ENCODE peak calls at places on chromosome 16, in five cellular contexts. Z is progenitor cell of endocrine pancreas; A is stimulated activated CD4-positive, alpha-beta T cell treated with anti-CD3 and anti-CD28 coated beads, TNF-alpha, amount 100 ng/mL, for 24 hours; P is NCI-H510A treated with DMSO at 0.1 percent for 48 hours; F is Peyer's patch. E is an unnamed sample.

GRCh38 chr16:88052661-88053060 is 101.4 kb downstream of the BANP start:
- DNase-seq in P (no peak), F (no peak), A (no peak), Z (no peak), E (no peak)

GRCh38 chr16:12057276-12057675 is 80.7 kb downstream of the SNX29 start:
- DNase-seq in F (no peak), P (no peak), A (no peak), Z (no peak), E (no peak)

GRCh38 chr16:49337814-49338350 is 35.7 kb upstream of the C16orf78 start:
- DNase-seq in P (no peak), F (no peak), A (no peak), Z (no peak), E (no peak)

GRCh38 chr16:61148930-61149329 is 887.3 kb downstream of the CDH8 start:
- DNase-seq in F (no peak), A (no peak), Z (no peak), P (no peak), E (no peak)

GRCh38 chr16:11431915-11432465 is 86.7 kb downstream of the RMI2 start:
- DNase-seq in A (no peak), P (no peak), F (no peak), Z (no peak), E (no peak)

GRCh38 chr16:87093804-87094203 is 223.4 kb downstream of the C16orf95 start:
- DNase-seq in P (no peak), F (no peak), Z (no peak), A (no peak), E (no peak)

GRCh38 chr16:4602330-4602729 is 12.4 kb downstream of the UBALD1 start:
- DNase-seq in F (no peak), Z (no peak), P (no peak), A (no peak), E (no peak)

GRCh38 chr16:3951861-3952332 is 71.4 kb upstream of the CREBBP start:
- DNase-seq in P (peak; percentile 81), F (no peak), Z (no peak), A (no peak), E (peak; percentile 83)

GRCh38 chr16:324451-325334 is 27.8 kb downstream of the AXIN1 start:
- DNase-seq in P (no peak), F (peak; percentile 72), A (peak; percentile 15), Z (no peak), E (no peak)

GRCh38 chr16:55480228-55480655 is 1.2 kb downstream of the MMP2 start:
- DNase-seq in F (peak; percentile 64), A (no peak), P (no peak), Z (no peak), E (peak; percentile 90)

GRCh38 chr16:6081320-6081976 is 983.9 kb upstream of the EEF2KMT start:
- DNase-seq in Z (peak; percentile 53), P (no peak), F (no peak), A (no peak), E (peak; percentile 61)

GRCh38 chr16:57091200-57091989 is 988 bp upstream of the CPNE2 start:
- DNase-seq in P (no peak), Z (peak; percentile 26), F (peak; percentile 62), A (no peak), E (peak; percentile 93)

GRCh38 chr16:57667526-57668258 is 414 bp upstream of the ADGRG3 start:
- DNase-seq in A (no peak), P (no peak), Z (no peak), F (no peak), E (no peak)

GRCh38 chr16:81315271-81316175 is 761 bp downstream of the GAN start:
- DNase-seq in P (no peak), Z (peak; percentile 36), F (peak; percentile 81), A (peak; percentile 13), E (peak; percentile 6)

GRCh38 chr16:75621170-75621477 is 2.0 kb downstream of the ADAT1 start:
- DNase-seq in F (no peak), Z (no peak), A (no peak), P (no peak), E (peak; percentile 17)

GRCh38 chr16:31456988-31457360 is 2.3 kb upstream of the ARMC5 start:
- DNase-seq in P (no peak), Z (no peak), A (no peak), F (no peak), E (no peak)

GRCh38 chr16:23587726-23588125 is 8.4 kb downstream of the NDUFAB1 start:
- DNase-seq in F (no peak), Z (no peak), A (no peak), P (no peak), E (no peak)

GRCh38 chr16:22634913-22635312 is 124.2 kb downstream of the NPIPB5 start:
- DNase-seq in F (no peak), A (no peak), Z (no peak), P (no peak), E (no peak)

GRCh38 chr16:16150117-16150877 is 73.0 kb downstream of the ABCC6 start:
- DNase-seq in A (no peak), P (no peak), Z (no peak), F (no peak), E (peak; percentile 56)

GRCh38 chr16:85296859-85297698 is 184.8 kb upstream of the CIBAR2 start:
- DNase-seq in F (peak; percentile 67), A (peak; percentile 24), Z (peak; percentile 41), P (no peak), E (peak; percentile 53)

GRCh38 chr16:24737391-24737871 is 8.0 kb downstream of the TNRC6A start:
- DNase-seq in P (no peak), A (no peak), F (no peak), Z (no peak), E (no peak)

GRCh38 chr16:87608400-87608985 is 6.2 kb downstream of the JPH3 start:
- DNase-seq in Z (peak; percentile 83), F (no peak), A (no peak), P (no peak), E (peak; percentile 70)

GRCh38 chr16:77540656-77541055 is 105.8 kb upstream of the ADAMTS18 start:
- DNase-seq in F (no peak), A (no peak), P (no peak), Z (no peak), E (no peak)

GRCh38 chr16:74726736-74727135 is 26.1 kb upstream of the MLKL start:
- DNase-seq in A (peak; percentile 2), Z (no peak), P (no peak), F (peak; percentile 56), E (peak; percentile 17)

GRCh38 chr16:75527825-75528299 is 8.0 kb downstream of the CHST5 start:
- DNase-seq in A (no peak), Z (no peak), P (no peak), F (no peak), E (no peak)

GRCh38 chr16:69057400-69058378 is 47.8 kb upstream of the HAS3 start:
- DNase-seq in Z (no peak), P (no peak), F (no peak), A (no peak), E (no peak)

GRCh38 chr16:82862057-82862456 is 235.3 kb downstream of the CDH13 start:
- DNase-seq in Z (no peak), A (no peak), F (no peak), P (no peak), E (no peak)

GRCh38 chr16:85998868-85999729 is 100.1 kb downstream of the IRF8 start:
- DNase-seq in A (no peak), Z (no peak), P (no peak), F (no peak), E (no peak)

GRCh38 chr16:50267151-50267631 is 840 bp downstream of the ADCY7 start:
- DNase-seq in F (peak; percentile 42), P (no peak), A (no peak), Z (no peak), E (peak; percentile 53)

GRCh38 chr16:6846452-6846851 is 486.2 kb upstream of the RBFOX1 start:
- DNase-seq in Z (no peak), A (no peak), P (no peak), F (no peak), E (no peak)

GRCh38 chr16:4976611-4977145 is 18.5 kb downstream of the SEC14L5 start:
- DNase-seq in Z (no peak), P (peak; percentile 31), A (no peak), F (peak; percentile 45), E (peak; percentile 76)